ENCODE peak calls at places on chromosomes 5 and 9, in five cellular contexts. M is H1, X is mesenchymal stem cell, C is trophoblast cell, V is H9. T is an unnamed sample.

GRCh38 chr9:69295872-69296562 is 29.0 kb upstream of the ENTREP1 start:
- DNase-seq in M (no peak), X (peak; percentile 15), C (no peak), V (no peak), T (no peak)

GRCh38 chr9:112120471-112120925 is 54.6 kb downstream of the SUSD1 start:
- DNase-seq in M (no peak), X (no peak), C (peak; percentile 49), V (no peak), T (no peak)

GRCh38 chr5:76521240-76521758 is 101.9 kb downstream of the F2RL2 start:
- DNase-seq in M (no peak), X (no peak), C (peak; percentile 56), V (no peak), T (no peak)

GRCh38 chr5:167295686-167296015 is 995.8 kb upstream of the WWC1 start:
- DNase-seq in M (no peak), X (no peak), C (no peak), V (no peak), T (no peak)

GRCh38 chr9:15306068-15306756 is 804 bp downstream of the TTC39B start:
- DNase-seq in M (peak; percentile 15), X (peak; percentile 70), C (peak; percentile 86), V (peak; percentile 78), T (peak; percentile 5)

GRCh38 chr5:100634937-100635336 is 99.8 kb downstream of the FAM174A start:
- DNase-seq in M (no peak), X (no peak), C (no peak), V (no peak), T (no peak)

GRCh38 chr5:109876030-109876726 is 186.5 kb downstream of the MAN2A1 start:
- DNase-seq in M (no peak), X (no peak), C (no peak), V (no peak), T (no peak)

GRCh38 chr9:16501098-16501663 is 369.3 kb downstream of the BNC2 start:
- DNase-seq in M (no peak), X (no peak), C (peak; percentile 85), V (no peak), T (no peak)

GRCh38 chr5:143186623-143187022 is 216.9 kb downstream of the NR3C1 start:
- DNase-seq in M (no peak), X (no peak), C (no peak), V (no peak), T (no peak)

GRCh38 chr5:148290271-148291195 is 21.7 kb upstream of the SPINK7 start:
- DNase-seq in M (no peak), X (peak; percentile 50), C (peak; percentile 13), V (peak; percentile 53), T (no peak)

GRCh38 chr9:468766-469496 is 254.3 kb downstream of the DOCK8 start:
- DNase-seq in M (no peak), X (no peak), C (no peak), V (no peak), T (no peak)

GRCh38 chr5:8019719-8020218 is 150.8 kb downstream of the MTRR start:
- DNase-seq in M (no peak), X (no peak), C (no peak), V (no peak), T (no peak)

GRCh38 chr9:21741151-21741550 is 61.3 kb upstream of the MTAP start:
- DNase-seq in M (no peak), X (no peak), C (no peak), V (no peak), T (no peak)

GRCh38 chr9:94301577-94301976 is 26.9 kb downstream of the NUTM2F start:
- DNase-seq in M (no peak), X (no peak), C (no peak), V (no peak), T (no peak)

GRCh38 chr5:98770911-98771322 is 2.5 kb upstream of the RGMB start:
- DNase-seq in M (no peak), X (no peak), C (peak; percentile 33), V (no peak), T (peak; percentile 44)

GRCh38 chr5:133407277-133407632 is 205.1 kb downstream of the FSTL4 start:
- DNase-seq in M (no peak), X (no peak), C (no peak), V (no peak), T (no peak)

GRCh38 chr5:170338272-170338671 is 40.7 kb upstream of the LCP2 start:
- DNase-seq in M (no peak), X (no peak), C (no peak), V (no peak), T (no peak)

GRCh38 chr5:174324680-174325079 is 279.2 kb downstream of the NSG2 start:
- DNase-seq in M (no peak), X (no peak), C (no peak), V (no peak), T (no peak)

GRCh38 chr5:180611140-180611850 is 20.0 kb upstream of the SCGB3A1 start:
- DNase-seq in M (no peak), X (no peak), C (peak; percentile 96), V (peak; percentile 75), T (no peak)

GRCh38 chr5:91022518-91022917 is 360.6 kb downstream of the ARRDC3 start:
- DNase-seq in M (no peak), X (no peak), C (no peak), V (no peak), T (no peak)

GRCh38 chr9:71076096-71076495 is 45.3 kb downstream of the TRPM3 start:
- DNase-seq in M (no peak), X (no peak), C (no peak), V (no peak), T (no peak)

GRCh38 chr5:124030043-124030461 is 518.1 kb downstream of the CSNK1G3 start:
- DNase-seq in M (no peak), X (no peak), C (peak; percentile 78), V (no peak), T (no peak)

GRCh38 chr9:137163805-137164204 is 6.0 kb downstream of the LRRC26 start:
- DNase-seq in M (no peak), X (no peak), C (no peak), V (no peak), T (no peak)
- H2BK12ac ChIP-seq in M (peak overlapping the region; percentile 9), X (no peak overlapping the region), C (no peak overlapping the region), V (no peak overlapping the region), T (no peak overlapping the region)

DNA sequence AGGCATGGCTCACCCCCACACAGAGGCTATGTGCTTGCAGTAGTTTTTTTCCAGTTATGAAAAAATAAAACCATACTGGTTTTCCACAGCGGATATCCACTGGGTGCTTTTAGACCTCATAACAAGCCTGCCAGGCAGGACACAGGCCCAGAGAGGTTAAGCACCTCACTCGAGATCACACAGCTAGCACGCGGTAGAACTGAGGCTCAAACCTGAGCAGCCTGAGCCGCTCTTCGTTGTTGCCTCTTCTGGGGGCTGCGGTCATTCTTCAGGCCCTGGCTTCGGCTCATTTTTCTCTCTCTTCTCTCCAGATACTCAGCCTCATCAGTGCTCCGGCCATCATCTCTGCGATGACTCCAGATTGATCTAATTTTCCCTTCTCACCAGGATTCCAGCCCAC is 196.0 kb downstream of the TTLL11 start:
- DNase-seq in M (no peak), X (no peak), C (no peak), V (no peak), T (no peak)
- H3K4ac ChIP-seq in M (no peak overlapping the region), X (no peak overlapping the region), C (no peak overlapping the region), V (no peak overlapping the region), T (no peak overlapping the region)

DNA sequence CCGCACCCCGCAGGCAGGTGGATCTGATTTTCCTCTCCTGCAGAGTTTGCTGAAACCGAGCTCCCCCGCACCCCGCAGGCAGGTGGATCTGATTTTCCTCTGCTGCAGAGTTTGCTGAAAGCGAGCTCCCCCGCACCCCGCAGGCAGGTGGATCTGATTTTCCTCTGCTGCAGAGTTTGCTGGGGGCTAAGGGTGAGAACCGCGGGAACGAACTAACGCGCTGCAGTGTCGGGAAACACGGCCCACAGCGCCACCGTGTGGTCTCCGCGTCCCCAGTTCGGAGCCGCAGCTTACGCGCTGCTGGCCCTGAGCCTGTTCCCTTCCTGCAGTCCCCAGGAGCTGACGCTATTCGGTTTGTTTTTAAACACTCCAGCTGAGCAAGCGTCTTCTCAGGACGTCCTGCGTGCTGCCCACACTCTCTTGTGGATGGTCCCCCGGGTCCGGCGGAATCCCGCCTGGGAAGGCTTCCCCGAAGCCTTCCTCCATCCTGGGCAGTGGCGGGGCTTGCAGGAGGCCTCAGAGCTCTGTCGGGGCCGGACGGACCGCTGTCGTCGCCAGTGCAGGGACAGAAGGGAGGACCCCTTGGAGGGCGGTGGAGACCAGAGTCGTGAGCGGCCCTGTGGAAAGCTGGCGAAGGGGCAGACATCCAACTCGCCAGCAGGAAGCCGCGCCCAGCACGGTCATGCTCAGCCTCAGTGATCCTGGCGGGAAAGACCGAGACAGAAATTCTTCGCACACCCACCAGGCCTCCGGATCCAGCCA is 121.2 kb upstream of the LPCAT1 start:
- DNase-seq in M (peak; percentile 84), X (peak; percentile 78), C (peak; percentile 91), V (peak; percentile 90), T (peak; percentile 82)
- H3K18ac ChIP-seq in M (no peak overlapping the region), X (no peak overlapping the region), C (no peak overlapping the region), V (no peak overlapping the region), T (peak overlapping the region; percentile 44)

GRCh38 chr9:81035171-81035570 is 654.2 kb downstream of the TLE1 start:
- DNase-seq in M (no peak), X (peak; percentile 57), C (no peak), V (no peak), T (no peak)
- H2BK12ac ChIP-seq in M (no peak overlapping the region), X (no peak overlapping the region), C (no peak overlapping the region), V (no peak overlapping the region), T (no peak overlapping the region)

T was measured in neuronal stem cell.